ENCODE peak calls at places on chromosomes 2 and 18, in six cellular contexts. One of them, this sample, is unnamed.

GRCh38 chr18:12606592-12607315 is 51.2 kb downstream of the SPIRE1 start:
- DNase-seq in IMR-90: peak
- DNase-seq in ovary: no peak
- DNase-seq in HCT116: peak
- DNase-seq in A549: peak
- DNase-seq in esophagus squamous epithelium: no peak
- DNase-seq in this sample: no peak

GRCh38 chr2:172179045-172179742 is 76.5 kb upstream of the DLX2 start:
- DNase-seq in esophagus squamous epithelium: no peak
- DNase-seq in ovary: no peak
- DNase-seq in IMR-90: peak
- DNase-seq in A549: no peak
- DNase-seq in HCT116: no peak
- DNase-seq in this sample: no peak

GRCh38 chr2:8475349-8476045 is 206.4 kb upstream of the ID2 start:
- DNase-seq in HCT116: no peak
- DNase-seq in ovary: peak
- DNase-seq in esophagus squamous epithelium: no peak
- DNase-seq in IMR-90: no peak
- DNase-seq in A549: no peak
- DNase-seq in this sample: peak

GRCh38 chr2:112623913-112624777 is 21.6 kb upstream of the SLC20A1 start:
- DNase-seq in IMR-90: peak
- DNase-seq in HCT116: peak
- DNase-seq in ovary: no peak
- DNase-seq in esophagus squamous epithelium: no peak
- DNase-seq in A549: peak
- DNase-seq in this sample: no peak

GRCh38 chr2:151097930-151098329 is 163.7 kb downstream of the RBM43 start:
- DNase-seq in IMR-90: peak
- DNase-seq in ovary: no peak
- DNase-seq in esophagus squamous epithelium: no peak
- DNase-seq in A549: no peak
- DNase-seq in HCT116: no peak
- DNase-seq in this sample: no peak

GRCh38 chr18:44637210-44638051 is 43.3 kb upstream of the SETBP1 start:
- DNase-seq in A549: peak
- DNase-seq in esophagus squamous epithelium: no peak
- DNase-seq in HCT116: no peak
- DNase-seq in ovary: no peak
- DNase-seq in IMR-90: no peak
- DNase-seq in this sample: no peak

GRCh38 chr18:62125702-62126101 is 61.2 kb downstream of the PIGN start:
- DNase-seq in esophagus squamous epithelium: no peak
- DNase-seq in IMR-90: no peak
- DNase-seq in ovary: no peak
- DNase-seq in A549: no peak
- DNase-seq in HCT116: no peak
- DNase-seq in this sample: no peak

GRCh38 chr18:55780591-55781071 is 192.6 kb upstream of the TCF4 start:
- DNase-seq in esophagus squamous epithelium: no peak
- DNase-seq in ovary: no peak
- DNase-seq in A549: no peak
- DNase-seq in HCT116: no peak
- DNase-seq in IMR-90: peak
- DNase-seq in this sample: no peak

GRCh38 chr18:60675801-60676200 is 303.2 kb upstream of the MC4R start:
- DNase-seq in HCT116: no peak
- DNase-seq in IMR-90: no peak
- DNase-seq in A549: no peak
- DNase-seq in ovary: no peak
- DNase-seq in esophagus squamous epithelium: no peak
- DNase-seq in this sample: peak

GRCh38 chr2:204251977-204252376 is 293.3 kb upstream of the PARD3B start:
- DNase-seq in HCT116: no peak
- DNase-seq in A549: no peak
- DNase-seq in esophagus squamous epithelium: no peak
- DNase-seq in ovary: no peak
- DNase-seq in IMR-90: no peak
- DNase-seq in this sample: no peak

GRCh38 chr2:216082805-216083204 is 1.1 kb downstream of the TMEM169 start:
- DNase-seq in A549: peak
- DNase-seq in HCT116: no peak
- DNase-seq in ovary: no peak
- DNase-seq in IMR-90: peak
- DNase-seq in esophagus squamous epithelium: no peak
- DNase-seq in this sample: no peak

GRCh38 chr2:155481141-155481540 is 782.6 kb downstream of the KCNJ3 start:
- DNase-seq in HCT116: no peak
- DNase-seq in esophagus squamous epithelium: no peak
- DNase-seq in ovary: no peak
- DNase-seq in A549: no peak
- DNase-seq in IMR-90: no peak
- DNase-seq in this sample: no peak

GRCh38 chr2:200447139-200447855 is 62.6 kb downstream of the KCTD18 start:
- DNase-seq in HCT116: no peak
- DNase-seq in A549: no peak
- DNase-seq in IMR-90: peak
- DNase-seq in ovary: no peak
- DNase-seq in esophagus squamous epithelium: no peak
- DNase-seq in this sample: no peak

GRCh38 chr2:239934571-239935171 is 90.5 kb downstream of the NDUFA10 start:
- DNase-seq in ovary: peak
- DNase-seq in A549: peak
- DNase-seq in HCT116: peak
- DNase-seq in IMR-90: peak
- DNase-seq in esophagus squamous epithelium: no peak
- DNase-seq in this sample: peak

GRCh38 chr18:8828798-8829197 is 123.4 kb downstream of the MTCL1 start:
- DNase-seq in IMR-90: no peak
- DNase-seq in A549: no peak
- DNase-seq in esophagus squamous epithelium: no peak
- DNase-seq in ovary: no peak
- DNase-seq in HCT116: no peak
- DNase-seq in this sample: no peak

GRCh38 chr2:207516206-207516605 is 13.6 kb upstream of the CREB1 start:
- DNase-seq in IMR-90: no peak
- DNase-seq in esophagus squamous epithelium: no peak
- DNase-seq in A549: no peak
- DNase-seq in ovary: no peak
- DNase-seq in HCT116: no peak
- DNase-seq in this sample: no peak

GRCh38 chr2:29063646-29064372 is 10.5 kb downstream of the PCARE start:
- DNase-seq in IMR-90: peak
- DNase-seq in A549: no peak
- DNase-seq in ovary: no peak
- DNase-seq in HCT116: no peak
- DNase-seq in esophagus squamous epithelium: no peak
- DNase-seq in this sample: peak

GRCh38 chr2:199228887-199229819 is 228.6 kb downstream of the SATB2 start:
- DNase-seq in esophagus squamous epithelium: no peak
- DNase-seq in ovary: no peak
- DNase-seq in A549: peak
- DNase-seq in HCT116: no peak
- DNase-seq in IMR-90: peak
- DNase-seq in this sample: no peak
- H3K27ac ChIP-seq in esophagus squamous epithelium: no peak
- H3K27ac ChIP-seq in ovary: no peak
- H3K27ac ChIP-seq in A549: no peak
- H3K27ac ChIP-seq in HCT116: no peak
- H3K27ac ChIP-seq in IMR-90: no peak
- H3K27ac ChIP-seq in this sample: no peak

GRCh38 chr18:22667616-22668422 is 250.1 kb upstream of the CTAGE1 start:
- DNase-seq in A549: peak
- DNase-seq in esophagus squamous epithelium: no peak
- DNase-seq in ovary: no peak
- DNase-seq in HCT116: peak
- DNase-seq in IMR-90: peak
- DNase-seq in this sample: no peak
- TF ChIP-seq POLR2A in A549: no peak
- TF ChIP-seq POLR2A in esophagus squamous epithelium: no peak
- TF ChIP-seq POLR2A in ovary: no peak
- TF ChIP-seq POLR2A in HCT116: no peak
- TF ChIP-seq POLR2A in IMR-90: no peak
- TF ChIP-seq POLR2A in this sample: no peak

DNA sequence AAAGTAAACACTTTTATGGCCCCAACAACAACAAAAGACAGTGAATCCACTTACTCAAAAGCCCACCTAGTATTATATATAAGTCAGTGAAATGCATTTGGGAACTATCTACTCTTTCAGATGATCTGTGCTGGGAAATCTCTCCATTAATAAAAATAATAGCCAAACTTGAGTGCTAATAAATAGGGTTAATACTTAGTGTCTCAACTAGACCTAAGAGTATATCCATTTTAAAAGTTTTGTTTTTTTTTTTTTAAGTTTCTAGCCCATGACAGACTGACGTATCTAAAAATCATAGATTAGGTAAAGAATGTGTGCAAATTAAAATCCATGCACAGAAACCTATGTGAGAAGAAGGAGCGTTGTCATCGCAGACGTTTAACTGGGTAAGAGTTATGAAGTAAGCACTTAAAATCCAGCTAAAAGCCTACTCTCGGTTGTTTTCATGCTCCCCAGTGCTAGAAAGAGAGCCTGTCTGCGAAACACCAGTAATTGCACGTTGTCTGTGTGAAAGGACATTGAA is 83.4 kb upstream of the PELI1 start:
- DNase-seq in ovary: no peak
- DNase-seq in esophagus squamous epithelium: no peak
- DNase-seq in A549: no peak
- DNase-seq in HCT116: no peak
- DNase-seq in IMR-90: no peak
- DNase-seq in this sample: no peak
- H3K4me3 ChIP-seq in ovary: peak
- H3K4me3 ChIP-seq in esophagus squamous epithelium: peak
- H3K4me3 ChIP-seq in A549: peak
- H3K4me3 ChIP-seq in HCT116: peak
- H3K4me3 ChIP-seq in IMR-90: peak
- H3K4me3 ChIP-seq in this sample: no peak

DNA sequence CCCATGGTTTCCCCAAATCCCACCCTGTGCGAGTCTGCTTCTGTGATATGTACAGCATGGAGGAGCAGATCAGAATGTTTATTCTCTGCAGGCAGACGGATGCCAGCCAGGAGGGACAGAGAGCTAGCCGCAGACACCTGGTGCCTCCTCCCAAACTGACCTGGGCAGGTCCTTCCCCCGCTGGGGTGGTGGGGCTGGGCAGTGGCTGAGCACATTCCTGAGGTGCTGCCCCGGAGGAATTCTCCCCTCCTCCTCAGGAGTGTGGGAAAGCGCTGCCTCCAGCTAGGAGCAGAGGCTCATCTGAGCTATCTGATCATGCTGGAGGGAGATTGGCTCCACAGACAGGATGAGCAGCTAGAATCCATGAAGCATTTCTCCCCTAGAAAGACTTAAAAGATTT is 21.7 kb downstream of the C2orf92 start:
- DNase-seq in esophagus squamous epithelium: no peak
- DNase-seq in ovary: no peak
- DNase-seq in HCT116: no peak
- DNase-seq in IMR-90: no peak
- DNase-seq in A549: no peak
- DNase-seq in this sample: no peak
- H3K27ac ChIP-seq in esophagus squamous epithelium: no peak
- H3K27ac ChIP-seq in ovary: no peak
- H3K27ac ChIP-seq in HCT116: no peak
- H3K27ac ChIP-seq in IMR-90: no peak
- H3K27ac ChIP-seq in A549: no peak
- H3K27ac ChIP-seq in this sample: no peak

This sample was measured in body of pancreas.